ENCODE peak calls at places on chromosome 11, in four cellular contexts. One of them, this sample, is unnamed.

GRCh38 chr11:130522284-130522961 is 74.0 kb downstream of the ADAMTS15 start:
- DNase-seq in GM12891: no peak
- DNase-seq in GM12878: no peak
- DNase-seq in K562: peak; percentile 80
- DNase-seq in this sample: no peak

GRCh38 chr11:126423154-126423553 is 67.7 kb downstream of the ST3GAL4 start:
- DNase-seq in GM12891: no peak
- DNase-seq in GM12878: no peak
- DNase-seq in K562: no peak
- DNase-seq in this sample: no peak

GRCh38 chr11:57515332-57516060 is at the start of gene SLC43A1:
- DNase-seq in GM12891: no peak
- DNase-seq in GM12878: no peak
- DNase-seq in K562: peak; percentile 85
- DNase-seq in this sample: peak; percentile 70

GRCh38 chr11:69647761-69648497 is 7.0 kb downstream of the CCND1 start:
- DNase-seq in GM12891: no peak
- DNase-seq in GM12878: no peak
- DNase-seq in K562: no peak
- DNase-seq in this sample: no peak

GRCh38 chr11:44731685-44732411 is 5.1 kb downstream of the TSPAN18 start:
- DNase-seq in GM12891: no peak
- DNase-seq in GM12878: no peak
- DNase-seq in K562: no peak
- DNase-seq in this sample: no peak

GRCh38 chr11:2761131-2762030 is 61.6 kb upstream of the KCNQ1OT1 start:
- DNase-seq in GM12891: no peak
- DNase-seq in GM12878: no peak
- DNase-seq in K562: no peak
- DNase-seq in this sample: no peak

GRCh38 chr11:63667993-63668392 is 3.2 kb downstream of the ATL3 start:
- DNase-seq in GM12891: no peak
- DNase-seq in GM12878: no peak
- DNase-seq in K562: no peak
- DNase-seq in this sample: no peak

GRCh38 chr11:116888884-116889549 is 51.6 kb upstream of the APOA1 start:
- DNase-seq in GM12891: no peak
- DNase-seq in GM12878: peak; percentile 4
- DNase-seq in K562: no peak
- DNase-seq in this sample: no peak

GRCh38 chr11:1638344-1638743 is 8.8 kb downstream of the KRTAP5-5 start:
- DNase-seq in GM12891: no peak
- DNase-seq in GM12878: no peak
- DNase-seq in K562: no peak
- DNase-seq in this sample: no peak

GRCh38 chr11:113242767-113243397 is 71.5 kb upstream of the TTC12 start:
- DNase-seq in GM12891: no peak
- DNase-seq in GM12878: no peak
- DNase-seq in K562: no peak
- DNase-seq in this sample: no peak

GRCh38 chr11:13944801-13945505 is 17.6 kb upstream of the SPON1 start:
- DNase-seq in GM12891: no peak
- DNase-seq in GM12878: no peak
- DNase-seq in K562: no peak
- DNase-seq in this sample: no peak

GRCh38 chr11:1628506-1629325 is 859 bp upstream of the KRTAP5-5 start:
- DNase-seq in GM12891: peak; percentile 88
- DNase-seq in GM12878: no peak
- DNase-seq in K562: peak; percentile 78
- DNase-seq in this sample: peak; percentile 8

GRCh38 chr11:18063131-18063530 is 17.1 kb upstream of the TPH1 start:
- DNase-seq in GM12891: no peak
- DNase-seq in GM12878: no peak
- DNase-seq in K562: no peak
- DNase-seq in this sample: no peak

GRCh38 chr11:12159351-12160099 is 49.1 kb downstream of the MICAL2 start:
- DNase-seq in GM12891: no peak
- DNase-seq in GM12878: no peak
- DNase-seq in K562: no peak
- DNase-seq in this sample: peak; percentile 63

GRCh38 chr11:72685560-72686480 is 11.6 kb upstream of the PDE2A start:
- DNase-seq in GM12891: no peak
- DNase-seq in GM12878: no peak
- DNase-seq in K562: no peak
- DNase-seq in this sample: no peak

GRCh38 chr11:21472256-21472655 is 720.6 kb upstream of the ANO5 start:
- DNase-seq in GM12891: no peak
- DNase-seq in GM12878: no peak
- DNase-seq in K562: no peak
- DNase-seq in this sample: no peak

GRCh38 chr11:36165638-36166389 is 123.4 kb downstream of the COMMD9 start:
- DNase-seq in GM12891: no peak
- DNase-seq in GM12878: no peak
- DNase-seq in K562: no peak
- DNase-seq in this sample: no peak

GRCh38 chr11:6705905-6706535 is 22.9 kb upstream of the MRPL17 start:
- DNase-seq in GM12891: no peak
- DNase-seq in GM12878: no peak
- DNase-seq in K562: peak; percentile 54
- DNase-seq in this sample: peak; percentile 31

GRCh38 chr11:1194977-1195689 is 27.7 kb upstream of the MUC5B start:
- DNase-seq in GM12891: no peak
- DNase-seq in GM12878: no peak
- DNase-seq in K562: peak; percentile 0
- DNase-seq in this sample: no peak

GRCh38 chr11:27120211-27120610 is 79.6 kb downstream of the BBOX1 start:
- DNase-seq in GM12891: no peak
- DNase-seq in GM12878: no peak
- DNase-seq in K562: no peak
- DNase-seq in this sample: no peak

GRCh38 chr11:26704249-26704648 is 17.6 kb downstream of the SLC5A12 start:
- DNase-seq in GM12891: no peak
- DNase-seq in GM12878: no peak
- DNase-seq in K562: no peak
- DNase-seq in this sample: no peak

DNA sequence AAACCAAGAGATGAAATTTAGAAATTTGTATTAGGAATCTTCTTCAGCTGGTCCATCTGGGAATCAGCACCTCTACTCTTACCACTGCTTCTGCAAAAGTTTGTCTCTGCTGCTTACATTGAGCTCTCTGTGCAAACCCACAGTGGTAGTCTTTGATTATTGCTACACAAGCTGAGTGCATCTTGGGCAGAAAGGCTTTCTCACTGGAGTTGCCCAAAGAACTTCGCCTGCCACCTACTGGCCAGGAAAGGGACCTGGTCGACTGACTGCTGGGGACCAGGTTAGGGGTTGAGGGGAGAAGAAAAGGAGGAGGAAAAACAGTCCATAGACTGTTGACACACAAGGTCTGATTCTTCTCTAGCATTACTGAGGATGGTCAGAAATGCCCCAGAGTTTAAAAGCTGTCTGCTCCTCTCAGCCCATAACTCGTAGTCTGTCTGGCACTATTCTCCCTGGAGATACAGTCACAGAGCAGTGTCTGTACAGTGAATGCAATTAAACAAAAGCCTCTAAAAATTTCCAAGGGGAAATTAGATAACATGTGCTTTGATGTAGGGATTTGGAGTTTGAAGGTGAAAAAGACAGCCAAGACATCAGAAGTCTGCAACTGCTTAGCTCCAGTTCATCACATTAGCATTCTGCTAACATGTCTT is 215.0 kb upstream of the CTSC start:
- DNase-seq in GM12891: no peak
- DNase-seq in GM12878: peak; percentile 12
- DNase-seq in K562: peak; percentile 59
- DNase-seq in this sample: peak; percentile 4
- TF ChIP-seq SPI1 in GM12891: no peak
- TF ChIP-seq SPI1 in GM12878: no peak
- TF ChIP-seq SPI1 in K562: no peak
- TF ChIP-seq SPI1 in this sample: no peak

DNA sequence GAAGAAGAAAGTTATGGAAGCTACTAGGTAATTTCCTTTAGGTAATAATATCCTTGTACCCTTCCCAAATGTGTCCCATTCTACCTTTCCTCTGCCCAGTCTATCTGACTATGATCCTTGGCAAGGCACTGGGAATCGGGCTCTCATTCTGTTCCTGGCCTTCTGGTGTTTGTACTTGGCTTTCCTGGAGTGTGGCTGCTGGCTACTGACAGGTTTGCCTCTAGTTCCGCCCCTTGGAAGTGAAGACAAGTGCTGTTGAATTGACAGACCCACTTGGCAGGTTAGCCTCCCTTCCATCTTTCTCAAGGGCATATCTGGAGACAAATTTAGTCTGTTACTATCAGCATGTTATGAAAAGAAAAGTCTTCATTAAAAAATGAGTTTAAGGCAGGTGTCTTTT is 287.2 kb upstream of the PDGFD start:
- DNase-seq in GM12891: no peak
- DNase-seq in GM12878: no peak
- DNase-seq in K562: no peak
- DNase-seq in this sample: no peak
- TF ChIP-seq SPI1 in GM12891: no peak
- TF ChIP-seq SPI1 in GM12878: no peak
- TF ChIP-seq SPI1 in K562: no peak
- TF ChIP-seq SPI1 in this sample: no peak

DNA sequence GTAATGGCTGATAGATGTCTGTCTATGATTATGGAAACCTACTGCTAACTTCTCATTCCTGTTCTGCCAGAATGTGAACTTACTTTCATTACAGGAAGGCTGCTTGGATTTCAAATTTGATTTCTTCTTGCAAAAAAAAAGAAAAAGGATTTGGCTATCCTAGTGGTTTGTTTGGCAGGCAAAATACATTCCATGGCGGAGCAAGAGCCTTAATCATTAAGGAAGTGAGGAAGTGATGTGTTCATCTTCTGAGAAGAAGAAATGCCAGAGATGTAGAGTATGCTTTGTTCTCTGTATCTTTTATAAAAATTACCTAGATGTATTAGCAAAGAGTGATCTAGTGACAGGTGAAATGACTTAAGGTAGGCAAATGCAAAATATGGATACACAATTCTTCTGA is 356.3 kb downstream of the SOX6 start:
- DNase-seq in GM12891: no peak
- DNase-seq in GM12878: no peak
- DNase-seq in K562: no peak
- DNase-seq in this sample: no peak
- TF ChIP-seq SPI1 in GM12891: no peak
- TF ChIP-seq SPI1 in GM12878: no peak
- TF ChIP-seq SPI1 in K562: no peak
- TF ChIP-seq SPI1 in this sample: no peak

DNA sequence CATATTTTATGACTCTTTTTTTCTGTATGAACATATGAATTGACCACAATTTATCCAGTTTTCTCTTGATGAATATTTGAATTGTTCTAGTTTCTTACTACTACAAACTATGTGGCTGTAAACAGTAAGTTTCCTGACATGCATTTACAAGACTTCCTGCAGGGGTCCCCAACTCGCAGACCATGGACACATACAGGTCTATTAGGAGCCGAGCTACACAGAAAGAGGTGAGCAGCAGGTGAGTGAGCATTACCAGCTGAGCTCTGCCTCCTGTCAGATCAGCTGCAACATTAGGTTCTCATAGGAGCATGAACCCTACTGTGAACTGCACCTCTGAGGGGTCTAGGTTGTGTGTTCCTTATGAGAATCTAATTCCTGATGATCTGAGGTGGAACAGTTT is 379.4 kb downstream of the DYNC2H1 start:
- DNase-seq in GM12891: no peak
- DNase-seq in GM12878: no peak
- DNase-seq in K562: no peak
- DNase-seq in this sample: no peak
- TF ChIP-seq SPI1 in GM12891: no peak
- TF ChIP-seq SPI1 in GM12878: no peak
- TF ChIP-seq SPI1 in K562: no peak
- TF ChIP-seq SPI1 in this sample: no peak

GRCh38 chr11:19498986-19499669 is 213.5 kb upstream of the NAV2 start:
- DNase-seq in GM12891: no peak
- DNase-seq in GM12878: no peak
- DNase-seq in K562: no peak
- DNase-seq in this sample: no peak
- TF ChIP-seq SPI1 in GM12891: no peak
- TF ChIP-seq SPI1 in GM12878: no peak
- TF ChIP-seq SPI1 in K562: no peak
- TF ChIP-seq SPI1 in this sample: no peak